ENCODE peak calls at places on chromosomes 1 and 21, in six cellular contexts. One of them, this sample, is unnamed.

GRCh38 chr1:90045853-90046563 is 51.1 kb downstream of the ZNF326 start:
- DNase-seq in body of pancreas: no peak
- DNase-seq in fibroblast of lung: peak
- DNase-seq in nephron progenitor cell: peak
- DNase-seq in mammary epithelial cell: no peak
- DNase-seq in MM.1S: peak
- DNase-seq in this sample: peak

GRCh38 chr1:9835758-9836631 is 12.2 kb upstream of the CLSTN1 start:
- DNase-seq in body of pancreas: no peak
- DNase-seq in fibroblast of lung: peak
- DNase-seq in nephron progenitor cell: peak
- DNase-seq in mammary epithelial cell: peak
- DNase-seq in MM.1S: no peak
- DNase-seq in this sample: no peak

GRCh38 chr1:114345930-114346479 is 165.0 kb downstream of the TRIM33 start:
- DNase-seq in body of pancreas: peak
- DNase-seq in fibroblast of lung: peak
- DNase-seq in nephron progenitor cell: peak
- DNase-seq in mammary epithelial cell: no peak
- DNase-seq in MM.1S: no peak
- DNase-seq in this sample: no peak

GRCh38 chr1:21869620-21870121 is 57.6 kb downstream of the LDLRAD2 start:
- DNase-seq in body of pancreas: peak
- DNase-seq in fibroblast of lung: peak
- DNase-seq in nephron progenitor cell: no peak
- DNase-seq in mammary epithelial cell: peak
- DNase-seq in MM.1S: no peak
- DNase-seq in this sample: peak

GRCh38 chr1:56838726-56839125 is 15.9 kb upstream of the C8A start:
- DNase-seq in body of pancreas: no peak
- DNase-seq in fibroblast of lung: peak
- DNase-seq in nephron progenitor cell: no peak
- DNase-seq in mammary epithelial cell: no peak
- DNase-seq in MM.1S: no peak
- DNase-seq in this sample: no peak

GRCh38 chr1:94061513-94062443 is 59.2 kb downstream of the ABCA4 start:
- DNase-seq in body of pancreas: peak
- DNase-seq in fibroblast of lung: peak
- DNase-seq in nephron progenitor cell: peak
- DNase-seq in mammary epithelial cell: peak
- DNase-seq in MM.1S: peak
- DNase-seq in this sample: peak

GRCh38 chr1:12229835-12230548 is at the start of gene VPS13D:
- DNase-seq in body of pancreas: peak
- DNase-seq in fibroblast of lung: peak
- DNase-seq in nephron progenitor cell: peak
- DNase-seq in mammary epithelial cell: peak
- DNase-seq in MM.1S: peak
- DNase-seq in this sample: peak

GRCh38 chr1:176159993-176160392 is 47.1 kb downstream of the COP1 start:
- DNase-seq in body of pancreas: no peak
- DNase-seq in fibroblast of lung: no peak
- DNase-seq in nephron progenitor cell: no peak
- DNase-seq in mammary epithelial cell: no peak
- DNase-seq in MM.1S: peak
- DNase-seq in this sample: no peak

GRCh38 chr1:203871114-203871875 is 9.9 kb downstream of the SNRPE start:
- DNase-seq in body of pancreas: peak
- DNase-seq in fibroblast of lung: peak
- DNase-seq in nephron progenitor cell: peak
- DNase-seq in mammary epithelial cell: peak
- DNase-seq in MM.1S: peak
- DNase-seq in this sample: peak

GRCh38 chr1:67908260-67908936 is 75.1 kb upstream of the GNG12 start:
- DNase-seq in body of pancreas: no peak
- DNase-seq in fibroblast of lung: no peak
- DNase-seq in nephron progenitor cell: no peak
- DNase-seq in mammary epithelial cell: no peak
- DNase-seq in MM.1S: no peak
- DNase-seq in this sample: no peak

GRCh38 chr1:90122679-90123340 is 127.9 kb downstream of the ZNF326 start:
- DNase-seq in body of pancreas: no peak
- DNase-seq in fibroblast of lung: no peak
- DNase-seq in nephron progenitor cell: no peak
- DNase-seq in mammary epithelial cell: no peak
- DNase-seq in MM.1S: no peak
- DNase-seq in this sample: no peak

DNA sequence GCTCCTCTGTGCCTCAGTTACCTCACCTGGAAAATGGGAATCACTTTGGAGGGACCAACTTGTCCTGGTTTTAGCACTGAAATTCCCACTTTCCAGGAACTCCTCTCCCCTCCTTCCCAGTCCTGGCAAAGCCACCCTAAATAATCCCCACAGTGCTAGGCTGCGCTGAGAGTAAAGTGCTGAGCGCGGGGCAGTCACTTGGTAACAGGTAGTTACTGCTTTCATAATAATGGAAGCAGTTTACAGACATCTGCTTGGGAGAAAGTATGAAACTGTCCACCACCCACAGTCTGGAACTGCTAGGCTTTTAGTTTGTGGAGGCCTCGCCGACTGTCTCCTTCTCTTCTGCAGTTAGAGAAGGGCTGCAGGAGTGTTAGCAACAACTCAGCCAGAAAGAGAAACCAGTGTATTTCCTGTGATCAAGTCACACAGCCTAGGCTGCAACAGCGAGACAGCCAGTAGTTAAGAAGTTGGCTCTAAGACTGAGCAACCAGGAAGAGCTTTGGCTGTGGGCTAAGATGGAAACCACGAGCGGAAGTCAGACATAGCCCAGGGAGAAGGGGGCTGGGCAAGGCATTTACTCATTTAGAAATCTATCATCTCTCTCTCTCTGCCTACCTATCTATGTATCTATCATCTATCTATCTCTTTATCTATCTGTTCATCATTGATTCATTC is 30.8 kb upstream of the ABCG1 start:
- DNase-seq in body of pancreas: no peak
- DNase-seq in fibroblast of lung: no peak
- DNase-seq in nephron progenitor cell: no peak
- DNase-seq in mammary epithelial cell: peak
- DNase-seq in MM.1S: peak
- DNase-seq in this sample: no peak
- TF ChIP-seq CTCF in body of pancreas: no peak
- TF ChIP-seq CTCF in fibroblast of lung: no peak
- TF ChIP-seq CTCF in nephron progenitor cell: no peak
- TF ChIP-seq CTCF in mammary epithelial cell: no peak
- TF ChIP-seq CTCF in MM.1S: no peak
- TF ChIP-seq CTCF in this sample: no peak

DNA sequence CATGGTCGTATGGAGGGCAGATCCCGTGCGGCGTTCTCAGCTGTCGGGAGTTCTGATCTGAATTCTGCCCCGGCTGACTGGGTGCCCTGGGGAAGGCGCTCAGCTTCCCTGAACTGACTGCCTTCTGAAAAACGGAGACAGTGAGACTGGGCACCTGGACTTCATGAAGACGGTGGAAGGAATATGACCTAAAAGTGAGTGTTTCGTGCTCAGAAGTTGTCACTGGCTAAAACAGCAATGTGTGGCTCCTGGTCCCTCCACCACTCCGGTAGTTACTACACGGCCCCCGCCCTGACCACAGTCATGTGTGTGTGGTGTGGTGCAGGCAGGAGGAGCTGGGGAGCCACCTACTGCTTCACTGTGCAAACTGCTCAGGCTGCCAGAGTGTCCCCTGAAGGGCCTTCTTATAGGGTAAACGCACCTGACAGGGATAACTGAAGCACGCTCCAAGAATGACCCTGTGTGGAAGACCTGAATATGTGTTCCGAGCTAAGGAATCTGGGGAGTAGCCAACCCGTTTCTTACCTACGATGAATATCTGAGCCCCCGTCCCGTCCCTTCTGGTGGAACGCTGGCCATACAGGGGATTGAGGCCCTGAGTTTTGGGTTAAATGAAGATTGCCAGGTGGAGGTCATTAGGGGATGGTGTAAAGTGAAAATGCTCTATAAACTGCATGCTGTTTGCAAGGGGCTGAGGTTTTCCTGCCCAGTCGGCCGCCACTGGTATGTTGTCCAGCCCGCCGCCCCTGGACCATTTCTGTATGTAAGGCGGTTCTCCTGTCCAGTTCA is 640 bp upstream of the MYOM3 start:
- DNase-seq in body of pancreas: peak
- DNase-seq in fibroblast of lung: peak
- DNase-seq in nephron progenitor cell: peak
- DNase-seq in mammary epithelial cell: peak
- DNase-seq in MM.1S: peak
- DNase-seq in this sample: peak
- TF ChIP-seq CTCF in body of pancreas: peak
- TF ChIP-seq CTCF in fibroblast of lung: peak
- TF ChIP-seq CTCF in nephron progenitor cell: no peak
- TF ChIP-seq CTCF in mammary epithelial cell: peak
- TF ChIP-seq CTCF in MM.1S: peak
- TF ChIP-seq CTCF in this sample: peak

GRCh38 chr1:217554849-217555248 is 76.0 kb downstream of the GPATCH2 start:
- DNase-seq in body of pancreas: no peak
- DNase-seq in fibroblast of lung: no peak
- DNase-seq in nephron progenitor cell: no peak
- DNase-seq in mammary epithelial cell: peak
- DNase-seq in MM.1S: no peak
- DNase-seq in this sample: no peak
- TF ChIP-seq CTCF in body of pancreas: no peak
- TF ChIP-seq CTCF in fibroblast of lung: no peak
- TF ChIP-seq CTCF in nephron progenitor cell: no peak
- TF ChIP-seq CTCF in mammary epithelial cell: no peak
- TF ChIP-seq CTCF in MM.1S: no peak
- TF ChIP-seq CTCF in this sample: no peak

DNA sequence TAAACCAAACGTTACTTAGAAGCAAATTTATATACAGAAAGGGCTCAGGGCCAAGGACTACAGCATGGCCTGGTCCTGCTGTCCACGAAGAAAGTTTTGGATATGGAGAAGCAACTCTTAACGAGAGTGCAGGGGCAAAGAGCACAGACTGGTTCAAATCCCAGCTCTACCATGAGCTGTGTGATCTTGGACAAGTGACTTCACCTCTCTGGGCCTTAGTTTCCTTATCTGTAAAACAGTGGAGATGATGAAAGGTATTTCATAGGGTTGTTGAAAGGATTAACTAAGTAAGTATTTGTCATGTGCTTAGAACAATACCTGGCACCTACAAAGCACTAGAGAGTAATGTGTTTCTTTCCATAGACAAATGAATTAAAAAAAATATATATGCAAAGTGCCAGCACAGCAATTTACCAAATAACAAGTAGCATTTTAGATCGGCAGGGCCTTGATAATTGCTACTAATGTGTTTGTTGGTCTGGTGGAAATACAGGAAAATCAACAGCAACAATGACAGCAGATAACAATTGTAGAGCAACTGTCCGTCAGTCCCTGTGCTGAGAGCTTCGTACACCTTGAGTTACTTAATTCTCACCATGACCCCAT is 25.4 kb downstream of the TMCO4 start:
- DNase-seq in body of pancreas: no peak
- DNase-seq in fibroblast of lung: no peak
- DNase-seq in nephron progenitor cell: no peak
- DNase-seq in mammary epithelial cell: no peak
- DNase-seq in MM.1S: no peak
- DNase-seq in this sample: no peak
- TF ChIP-seq CTCF in body of pancreas: no peak
- TF ChIP-seq CTCF in fibroblast of lung: no peak
- TF ChIP-seq CTCF in nephron progenitor cell: no peak
- TF ChIP-seq CTCF in mammary epithelial cell: no peak
- TF ChIP-seq CTCF in MM.1S: no peak
- TF ChIP-seq CTCF in this sample: no peak

GRCh38 chr1:177451191-177451590 is 280.4 kb downstream of the BRINP2 start:
- DNase-seq in body of pancreas: no peak
- DNase-seq in fibroblast of lung: no peak
- DNase-seq in nephron progenitor cell: no peak
- DNase-seq in mammary epithelial cell: no peak
- DNase-seq in MM.1S: no peak
- DNase-seq in this sample: no peak
- TF ChIP-seq CTCF in body of pancreas: no peak
- TF ChIP-seq CTCF in fibroblast of lung: no peak
- TF ChIP-seq CTCF in nephron progenitor cell: no peak
- TF ChIP-seq CTCF in mammary epithelial cell: no peak
- TF ChIP-seq CTCF in MM.1S: no peak
- TF ChIP-seq CTCF in this sample: no peak

DNA sequence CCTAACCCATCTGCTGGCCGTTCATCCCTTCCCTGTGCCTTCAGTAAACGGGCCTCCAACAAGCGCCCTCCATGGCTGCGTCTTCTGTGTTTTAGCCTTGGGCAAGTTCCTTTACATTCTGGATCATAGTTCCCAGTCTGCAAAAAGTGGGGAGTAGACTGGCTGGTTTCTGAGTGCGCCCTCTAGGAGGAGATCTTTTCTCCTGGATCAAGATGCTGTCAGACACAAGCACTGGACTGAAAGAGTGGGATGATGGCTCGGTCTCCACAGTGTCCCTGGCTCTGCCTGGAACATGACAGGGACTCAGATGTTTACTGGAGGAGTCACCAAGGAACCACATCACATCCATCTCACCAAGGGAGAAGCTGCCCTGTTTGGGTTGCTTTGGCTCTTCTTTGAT is 88.8 kb downstream of the PRDM2 start:
- DNase-seq in body of pancreas: no peak
- DNase-seq in fibroblast of lung: no peak
- DNase-seq in nephron progenitor cell: no peak
- DNase-seq in mammary epithelial cell: no peak
- DNase-seq in MM.1S: no peak
- DNase-seq in this sample: no peak
- TF ChIP-seq CTCF in body of pancreas: no peak
- TF ChIP-seq CTCF in fibroblast of lung: no peak
- TF ChIP-seq CTCF in nephron progenitor cell: no peak
- TF ChIP-seq CTCF in mammary epithelial cell: no peak
- TF ChIP-seq CTCF in MM.1S: no peak
- TF ChIP-seq CTCF in this sample: peak